ENCODE peak calls at places on chromosome 14, in ten cellular contexts. O is mammary epithelial cell; U is tibial artery; K is sigmoid colon; I is endodermal cell; Q is colonic mucosa; S is stomach; M is neuronal stem cell; F is BE2C; T is CD4-positive, alpha-beta T cell. N is an unnamed sample.

GRCh38 chr14:31125231-31125630 is 82.4 kb downstream of the HECTD1 start:
- DNase-seq in S (no peak), U (no peak), O (no peak), F (no peak), I (no peak), K (no peak), Q (no peak), M (no peak), T (no peak), N (no peak)

GRCh38 chr14:93032301-93032929 is 83.3 kb downstream of the ITPK1 start:
- DNase-seq in K (no peak), I (no peak), Q (no peak), T (no peak), U (no peak), F (no peak), M (no peak), S (no peak), O (no peak), N (no peak)

GRCh38 chr14:68638817-68639517 is 153.9 kb downstream of the ZFP36L1 start:
- DNase-seq in U (peak; percentile 32), M (no peak), F (no peak), T (no peak), I (peak; percentile 32), K (no peak), Q (peak; percentile 15), S (no peak), O (no peak), N (no peak)

GRCh38 chr14:73824116-73824515 is 27.5 kb upstream of the PTGR2 start:
- DNase-seq in Q (no peak), U (no peak), F (no peak), M (no peak), K (no peak), T (no peak), I (no peak), O (no peak), S (no peak), N (no peak)

GRCh38 chr14:59055439-59056045 is 132.9 kb upstream of the DAAM1 start:
- DNase-seq in I (peak; percentile 69), M (peak; percentile 33), K (no peak), F (peak; percentile 15), Q (peak; percentile 37), T (peak; percentile 5), O (peak; percentile 31), S (peak; percentile 26), U (no peak), N (no peak)

GRCh38 chr14:35123388-35123703 is 994 bp downstream of the PRORP start:
- DNase-seq in K (no peak), O (no peak), U (no peak), F (no peak), Q (no peak), M (no peak), I (no peak), T (no peak), S (no peak), N (no peak)

GRCh38 chr14:99802301-99803105 is 9.3 kb downstream of the EML1 start:
- DNase-seq in S (no peak), K (no peak), F (no peak), M (no peak), T (no peak), U (no peak), Q (no peak), I (no peak), O (no peak), N (peak; percentile 39)

GRCh38 chr14:68580676-68581075 is 212.2 kb downstream of the ZFP36L1 start:
- DNase-seq in O (no peak), Q (no peak), F (no peak), I (no peak), K (no peak), T (no peak), U (no peak), M (no peak), S (no peak), N (no peak)

GRCh38 chr14:80077262-80077661 is 134.0 kb downstream of the DIO2 start:
- DNase-seq in O (no peak), M (no peak), I (no peak), U (no peak), T (no peak), S (no peak), F (no peak), Q (no peak), K (no peak), N (no peak)
- H3K9me3 ChIP-seq in O (no peaks in the 10 kb centered on the region), M (no peaks in the 10 kb centered on the region), I (peaks cover 4% of the 10 kb centered on the region), U (peaks cover 14% of the 10 kb centered on the region), T (no peaks in the 10 kb centered on the region), S (peaks cover 5% of the 10 kb centered on the region), F (no peaks in the 10 kb centered on the region), Q (no peaks in the 10 kb centered on the region), K (no peaks in the 10 kb centered on the region), N (no peaks in the 10 kb centered on the region)

GRCh38 chr14:104227806-104228205 is 89.4 kb downstream of the KIF26A start:
- DNase-seq in O (no peak), F (no peak), M (no peak), I (no peak), K (no peak), U (no peak), S (no peak), T (no peak), Q (no peak), N (no peak)

GRCh38 chr14:104226421-104227385 is 88.3 kb downstream of the KIF26A start:
- DNase-seq in S (no peak), F (peak; percentile 33), U (no peak), M (no peak), Q (no peak), O (no peak), K (peak; percentile 39), T (no peak), I (no peak), N (peak; percentile 59)

GRCh38 chr14:104229621-104230041 is 91.2 kb downstream of the KIF26A start:
- DNase-seq in T (no peak), U (no peak), O (no peak), I (no peak), M (no peak), K (no peak), F (no peak), Q (peak; percentile 78), S (peak; percentile 44), N (no peak)

GRCh38 chr14:104228716-104229620 is 90.6 kb downstream of the KIF26A start:
- DNase-seq in T (no peak), Q (no peak), I (no peak), F (no peak), K (no peak), O (no peak), U (no peak), S (no peak), M (no peak), N (no peak)

GRCh38 chr14:104228221-104228620 is 89.8 kb downstream of the KIF26A start:
- DNase-seq in I (no peak), U (no peak), Q (no peak), M (no peak), T (no peak), F (no peak), S (no peak), O (no peak), K (no peak), N (peak; percentile 56)
- H3K9me3 ChIP-seq in I (peaks cover 7% of the 10 kb centered on the region), U (peaks cover 11% of the 10 kb centered on the region), Q (no peaks in the 10 kb centered on the region), M (no peaks in the 10 kb centered on the region), T (no peaks in the 10 kb centered on the region), F (no peaks in the 10 kb centered on the region), S (peaks cover 10% of the 10 kb centered on the region), O (peaks cover 30% of the 10 kb centered on the region), K (no peaks in the 10 kb centered on the region), N (peaks cover 2% of the 10 kb centered on the region)

GRCh38 chr14:33287204-33287603 is 348.5 kb downstream of the NPAS3 start:
- DNase-seq in S (no peak), U (no peak), K (no peak), I (no peak), O (no peak), M (no peak), Q (peak; percentile 54), T (no peak), F (no peak), N (no peak)

GRCh38 chr14:33282181-33282580 is 343.5 kb downstream of the NPAS3 start:
- DNase-seq in O (no peak), M (no peak), T (no peak), Q (no peak), S (no peak), U (no peak), F (no peak), K (no peak), I (no peak), N (no peak)

GRCh38 chr14:33280646-33281045 is 342.0 kb downstream of the NPAS3 start:
- DNase-seq in Q (no peak), M (no peak), O (peak; percentile 19), U (no peak), S (no peak), T (no peak), K (no peak), F (no peak), I (no peak), N (no peak)

GRCh38 chr14:33282811-33283210 is 344.1 kb downstream of the NPAS3 start:
- DNase-seq in Q (no peak), U (no peak), F (no peak), S (no peak), T (no peak), I (no peak), M (no peak), K (no peak), O (no peak), N (no peak)

DNA sequence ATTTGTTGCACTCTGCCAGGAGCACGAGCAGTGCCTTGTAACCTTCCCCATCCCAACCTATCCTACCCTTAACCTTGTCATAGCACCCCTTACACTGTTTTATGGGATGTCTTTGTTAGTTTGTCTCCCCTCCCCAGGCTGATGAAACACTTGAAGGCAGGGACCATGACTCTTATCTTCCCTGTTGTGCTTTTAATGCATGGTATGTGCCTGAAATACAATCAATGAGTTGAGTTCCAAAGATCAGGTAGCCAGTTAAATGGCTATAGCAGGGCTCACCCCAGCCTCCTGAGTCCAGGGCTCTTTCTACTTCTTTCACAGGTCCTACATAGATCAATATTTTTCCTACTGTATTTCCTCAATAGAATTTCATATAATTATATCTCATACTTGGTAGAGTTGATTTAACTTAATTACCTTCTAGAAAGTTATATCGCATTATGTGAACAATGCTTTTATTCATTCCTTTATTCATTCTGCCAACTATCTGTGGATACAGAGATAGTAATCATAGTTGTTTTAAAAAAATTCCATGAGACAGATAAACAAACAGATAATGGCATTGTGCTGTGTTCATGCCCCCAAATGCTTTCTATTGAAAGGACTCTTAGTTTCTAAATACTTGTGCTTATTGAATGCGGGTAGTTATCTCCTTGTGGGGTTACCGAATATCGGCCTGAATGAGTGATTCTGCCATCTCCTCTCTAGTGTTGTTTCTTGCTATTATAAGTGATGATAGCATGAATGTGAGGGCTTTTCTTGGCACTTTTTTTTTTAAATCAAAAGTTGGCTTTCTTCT is 347.4 kb downstream of the NPAS3 start:
- DNase-seq in T (no peak), M (no peak), O (no peak), S (no peak), I (no peak), U (no peak), Q (no peak), K (no peak), F (no peak), N (no peak)
- H3K9me3 ChIP-seq in T (no peaks in the 10 kb centered on the region), M (no peaks in the 10 kb centered on the region), O (no peaks in the 10 kb centered on the region), S (no peaks in the 10 kb centered on the region), I (no peaks in the 10 kb centered on the region), U (no peaks in the 10 kb centered on the region), Q (no peaks in the 10 kb centered on the region), K (no peaks in the 10 kb centered on the region), F (no peaks in the 10 kb centered on the region), N (no peaks in the 10 kb centered on the region)

GRCh38 chr14:71365305-71365865 is 458.1 kb downstream of the PCNX1 start:
- DNase-seq in T (no peak), U (no peak), M (no peak), Q (no peak), O (no peak), S (no peak), F (no peak), I (no peak), K (no peak), N (no peak)

GRCh38 chr14:71362920-71363584 is 455.8 kb downstream of the PCNX1 start:
- DNase-seq in F (no peak), O (peak; percentile 29), U (no peak), Q (no peak), T (no peak), M (no peak), S (no peak), K (no peak), I (no peak), N (no peak)

GRCh38 chr14:71362282-71362681 is 455.0 kb downstream of the PCNX1 start:
- DNase-seq in O (no peak), M (no peak), F (no peak), Q (no peak), K (no peak), S (no peak), T (no peak), I (no peak), U (no peak), N (no peak)

GRCh38 chr14:71361874-71362273 is 454.6 kb downstream of the PCNX1 start:
- DNase-seq in M (no peak), S (no peak), Q (no peak), U (no peak), I (no peak), O (no peak), T (no peak), F (no peak), K (no peak), N (no peak)

GRCh38 chr14:71363961-71364360 is 456.7 kb downstream of the PCNX1 start:
- DNase-seq in K (no peak), F (no peak), O (no peak), U (no peak), Q (no peak), S (no peak), M (no peak), T (no peak), I (no peak), N (no peak)
- H3K9me3 ChIP-seq in K (no peaks in the 10 kb centered on the region), F (no peaks in the 10 kb centered on the region), O (no peaks in the 10 kb centered on the region), U (no peaks in the 10 kb centered on the region), Q (no peaks in the 10 kb centered on the region), S (no peaks in the 10 kb centered on the region), M (no peaks in the 10 kb centered on the region), T (no peaks in the 10 kb centered on the region), I (no peaks in the 10 kb centered on the region), N (no peaks in the 10 kb centered on the region)